ENCODE peak calls at places on chromosomes 11 and 22, in seven cellular contexts. One of them, this sample, is unnamed.
A peak's percentile ranks its signal among the peaks of the same experiment; 100 is the strongest.

GRCh38 chr22:23604939-23605712 is 25.0 kb upstream of the IGLL1 start:
- DNase-seq in iris pigment epithelial cell: no peak
- DNase-seq in Right ventricle myocardium inferior: no peak
- DNase-seq in ACHN: no peak
- DNase-seq in choroid plexus epithelial cell: no peak
- DNase-seq in DMS153: no peak
- DNase-seq in T-helper 17 cell: no peak
- DNase-seq in this sample: no peak

GRCh38 chr22:40922484-40923303 is 28.5 kb upstream of the RBX1 start:
- DNase-seq in iris pigment epithelial cell: peak; percentile 70
- DNase-seq in ACHN: peak; percentile 52
- DNase-seq in choroid plexus epithelial cell: peak; percentile 85
- DNase-seq in T-helper 17 cell: no peak
- DNase-seq in Right ventricle myocardium inferior: no peak
- DNase-seq in DMS153: peak; percentile 43
- DNase-seq in this sample: peak; percentile 71

GRCh38 chr11:95398437-95399112 is 167.6 kb upstream of the SESN3 start:
- DNase-seq in iris pigment epithelial cell: peak; percentile 15
- DNase-seq in Right ventricle myocardium inferior: no peak
- DNase-seq in choroid plexus epithelial cell: peak; percentile 57
- DNase-seq in DMS153: no peak
- DNase-seq in T-helper 17 cell: no peak
- DNase-seq in ACHN: no peak
- DNase-seq in this sample: no peak

GRCh38 chr22:49021097-49021925 is 806.4 kb downstream of the BRD1 start:
- DNase-seq in iris pigment epithelial cell: no peak
- DNase-seq in choroid plexus epithelial cell: no peak
- DNase-seq in Right ventricle myocardium inferior: peak; percentile 56
- DNase-seq in ACHN: no peak
- DNase-seq in DMS153: no peak
- DNase-seq in T-helper 17 cell: no peak
- DNase-seq in this sample: no peak

GRCh38 chr22:25775501-25775900 is 33.5 kb downstream of the MYO18B start:
- DNase-seq in choroid plexus epithelial cell: peak; percentile 23
- DNase-seq in Right ventricle myocardium inferior: no peak
- DNase-seq in T-helper 17 cell: no peak
- DNase-seq in DMS153: no peak
- DNase-seq in ACHN: no peak
- DNase-seq in iris pigment epithelial cell: peak; percentile 52
- DNase-seq in this sample: no peak

GRCh38 chr11:71114124-71114851 is 138.1 kb downstream of the SHANK2 start:
- DNase-seq in choroid plexus epithelial cell: no peak
- DNase-seq in ACHN: no peak
- DNase-seq in DMS153: no peak
- DNase-seq in T-helper 17 cell: no peak
- DNase-seq in Right ventricle myocardium inferior: no peak
- DNase-seq in iris pigment epithelial cell: no peak
- DNase-seq in this sample: no peak

GRCh38 chr11:6654281-6655019 is 1.2 kb downstream of the DCHS1 start:
- DNase-seq in Right ventricle myocardium inferior: peak; percentile 67
- DNase-seq in T-helper 17 cell: no peak
- DNase-seq in choroid plexus epithelial cell: no peak
- DNase-seq in iris pigment epithelial cell: no peak
- DNase-seq in DMS153: no peak
- DNase-seq in ACHN: no peak
- DNase-seq in this sample: no peak

GRCh38 chr11:63536669-63537292 is at the start of gene PLAAT4:
- DNase-seq in Right ventricle myocardium inferior: no peak
- DNase-seq in T-helper 17 cell: no peak
- DNase-seq in iris pigment epithelial cell: peak; percentile 84
- DNase-seq in DMS153: no peak
- DNase-seq in ACHN: peak; percentile 55
- DNase-seq in choroid plexus epithelial cell: peak; percentile 88
- DNase-seq in this sample: peak; percentile 18

GRCh38 chr22:19674129-19674928 is 40.0 kb upstream of the SEPTIN5 start:
- DNase-seq in Right ventricle myocardium inferior: no peak
- DNase-seq in DMS153: no peak
- DNase-seq in iris pigment epithelial cell: peak; percentile 61
- DNase-seq in T-helper 17 cell: no peak
- DNase-seq in ACHN: no peak
- DNase-seq in choroid plexus epithelial cell: peak; percentile 34
- DNase-seq in this sample: no peak

GRCh38 chr11:62542750-62543567 is 3.6 kb downstream of the AHNAK start:
- DNase-seq in iris pigment epithelial cell: peak; percentile 70
- DNase-seq in choroid plexus epithelial cell: peak; percentile 74
- DNase-seq in Right ventricle myocardium inferior: peak; percentile 92
- DNase-seq in DMS153: peak; percentile 22
- DNase-seq in ACHN: peak; percentile 63
- DNase-seq in T-helper 17 cell: peak; percentile 68
- DNase-seq in this sample: peak; percentile 89

GRCh38 chr11:120285256-120285655 is 39.8 kb upstream of the TLCD5 start:
- DNase-seq in iris pigment epithelial cell: no peak
- DNase-seq in DMS153: no peak
- DNase-seq in Right ventricle myocardium inferior: no peak
- DNase-seq in choroid plexus epithelial cell: no peak
- DNase-seq in T-helper 17 cell: no peak
- DNase-seq in ACHN: no peak
- DNase-seq in this sample: no peak

GRCh38 chr11:87300640-87301381 is 263.1 kb downstream of the TMEM135 start:
- DNase-seq in iris pigment epithelial cell: peak; percentile 21
- DNase-seq in Right ventricle myocardium inferior: no peak
- DNase-seq in ACHN: no peak
- DNase-seq in choroid plexus epithelial cell: peak; percentile 29
- DNase-seq in DMS153: no peak
- DNase-seq in T-helper 17 cell: no peak
- DNase-seq in this sample: no peak

GRCh38 chr11:1043563-1044096 is 7.1 kb upstream of the MUC6 start:
- DNase-seq in DMS153: no peak
- DNase-seq in iris pigment epithelial cell: no peak
- DNase-seq in choroid plexus epithelial cell: no peak
- DNase-seq in ACHN: no peak
- DNase-seq in T-helper 17 cell: no peak
- DNase-seq in Right ventricle myocardium inferior: no peak
- DNase-seq in this sample: no peak

GRCh38 chr22:19036523-19037273 is 85.5 kb downstream of the DGCR2 start:
- DNase-seq in T-helper 17 cell: no peak
- DNase-seq in ACHN: no peak
- DNase-seq in choroid plexus epithelial cell: peak; percentile 26
- DNase-seq in DMS153: no peak
- DNase-seq in iris pigment epithelial cell: peak; percentile 13
- DNase-seq in Right ventricle myocardium inferior: peak; percentile 72
- DNase-seq in this sample: no peak

GRCh38 chr22:24070553-24070952 is 59.4 kb downstream of the CABIN1 start:
- DNase-seq in choroid plexus epithelial cell: no peak
- DNase-seq in T-helper 17 cell: no peak
- DNase-seq in ACHN: no peak
- DNase-seq in iris pigment epithelial cell: no peak
- DNase-seq in Right ventricle myocardium inferior: no peak
- DNase-seq in DMS153: no peak
- DNase-seq in this sample: no peak

GRCh38 chr11:1532606-1533341 is 39.3 kb downstream of the DUSP8 start:
- DNase-seq in Right ventricle myocardium inferior: peak; percentile 63
- DNase-seq in T-helper 17 cell: no peak
- DNase-seq in DMS153: no peak
- DNase-seq in choroid plexus epithelial cell: no peak
- DNase-seq in ACHN: no peak
- DNase-seq in iris pigment epithelial cell: no peak
- DNase-seq in this sample: no peak

GRCh38 chr11:75793966-75794365 is 21.0 kb upstream of the UVRAG start:
- DNase-seq in choroid plexus epithelial cell: no peak
- DNase-seq in Right ventricle myocardium inferior: no peak
- DNase-seq in ACHN: no peak
- DNase-seq in DMS153: no peak
- DNase-seq in T-helper 17 cell: no peak
- DNase-seq in iris pigment epithelial cell: no peak
- DNase-seq in this sample: no peak

GRCh38 chr22:49294656-49295464 is 532.8 kb downstream of the BRD1 start:
- DNase-seq in choroid plexus epithelial cell: no peak
- DNase-seq in ACHN: no peak
- DNase-seq in DMS153: no peak
- DNase-seq in T-helper 17 cell: no peak
- DNase-seq in Right ventricle myocardium inferior: peak; percentile 62
- DNase-seq in iris pigment epithelial cell: no peak
- DNase-seq in this sample: no peak

GRCh38 chr11:68273056-68273738 is 1.4 kb upstream of the C11orf24 start:
- DNase-seq in T-helper 17 cell: no peak
- DNase-seq in Right ventricle myocardium inferior: no peak
- DNase-seq in iris pigment epithelial cell: no peak
- DNase-seq in DMS153: no peak
- DNase-seq in ACHN: no peak
- DNase-seq in choroid plexus epithelial cell: no peak
- DNase-seq in this sample: no peak

GRCh38 chr11:124329787-124330478 is 9.9 kb upstream of the OR8D2 start:
- DNase-seq in iris pigment epithelial cell: peak; percentile 24
- DNase-seq in Right ventricle myocardium inferior: no peak
- DNase-seq in T-helper 17 cell: no peak
- DNase-seq in ACHN: no peak
- DNase-seq in choroid plexus epithelial cell: peak; percentile 40
- DNase-seq in DMS153: no peak
- DNase-seq in this sample: peak; percentile 26

GRCh38 chr11:102252339-102252891 is 64.9 kb upstream of the BIRC3 start:
- DNase-seq in iris pigment epithelial cell: peak; percentile 67
- DNase-seq in ACHN: no peak
- DNase-seq in T-helper 17 cell: no peak
- DNase-seq in DMS153: no peak
- DNase-seq in Right ventricle myocardium inferior: no peak
- DNase-seq in choroid plexus epithelial cell: no peak
- DNase-seq in this sample: no peak

GRCh38 chr11:129992161-129992944 is 10.3 kb downstream of the PRDM10 start:
- DNase-seq in choroid plexus epithelial cell: peak; percentile 55
- DNase-seq in ACHN: peak; percentile 55
- DNase-seq in Right ventricle myocardium inferior: no peak
- DNase-seq in DMS153: peak; percentile 42
- DNase-seq in T-helper 17 cell: peak; percentile 11
- DNase-seq in iris pigment epithelial cell: peak; percentile 60
- DNase-seq in this sample: no peak

GRCh38 chr11:128086794-128087193 is 500.6 kb downstream of the ETS1 start:
- DNase-seq in choroid plexus epithelial cell: no peak
- DNase-seq in iris pigment epithelial cell: no peak
- DNase-seq in ACHN: no peak
- DNase-seq in DMS153: no peak
- DNase-seq in Right ventricle myocardium inferior: no peak
- DNase-seq in T-helper 17 cell: no peak
- DNase-seq in this sample: no peak

GRCh38 chr11:20566591-20567434 is 32.6 kb upstream of the SLC6A5 start:
- DNase-seq in choroid plexus epithelial cell: no peak
- DNase-seq in DMS153: no peak
- DNase-seq in ACHN: no peak
- DNase-seq in Right ventricle myocardium inferior: no peak
- DNase-seq in T-helper 17 cell: no peak
- DNase-seq in iris pigment epithelial cell: no peak
- DNase-seq in this sample: no peak

GRCh38 chr22:17802411-17802810 is 28.1 kb upstream of the BID start:
- DNase-seq in ACHN: no peak
- DNase-seq in T-helper 17 cell: no peak
- DNase-seq in choroid plexus epithelial cell: no peak
- DNase-seq in DMS153: no peak
- DNase-seq in iris pigment epithelial cell: no peak
- DNase-seq in Right ventricle myocardium inferior: no peak
- DNase-seq in this sample: no peak

GRCh38 chr11:102470257-102470656 is 17.7 kb upstream of the TMEM123 start:
- DNase-seq in T-helper 17 cell: no peak
- DNase-seq in ACHN: no peak
- DNase-seq in Right ventricle myocardium inferior: no peak
- DNase-seq in choroid plexus epithelial cell: no peak
- DNase-seq in iris pigment epithelial cell: no peak
- DNase-seq in DMS153: no peak
- DNase-seq in this sample: no peak

GRCh38 chr11:63915961-63916836 is 765 bp downstream of the RCOR2 start:
- DNase-seq in Right ventricle myocardium inferior: no peak
- DNase-seq in T-helper 17 cell: no peak
- DNase-seq in choroid plexus epithelial cell: peak; percentile 24
- DNase-seq in DMS153: no peak
- DNase-seq in iris pigment epithelial cell: no peak
- DNase-seq in ACHN: peak; percentile 31
- DNase-seq in this sample: peak; percentile 79

GRCh38 chr11:95520361-95520760 is 269.2 kb downstream of the FAM76B start:
- DNase-seq in T-helper 17 cell: no peak
- DNase-seq in Right ventricle myocardium inferior: no peak
- DNase-seq in DMS153: no peak
- DNase-seq in choroid plexus epithelial cell: no peak
- DNase-seq in iris pigment epithelial cell: no peak
- DNase-seq in ACHN: peak; percentile 36
- DNase-seq in this sample: peak; percentile 18

GRCh38 chr11:94586546-94586945 is 19.4 kb downstream of the PIWIL4 start:
- DNase-seq in choroid plexus epithelial cell: no peak
- DNase-seq in iris pigment epithelial cell: no peak
- DNase-seq in Right ventricle myocardium inferior: no peak
- DNase-seq in T-helper 17 cell: no peak
- DNase-seq in ACHN: no peak
- DNase-seq in DMS153: no peak
- DNase-seq in this sample: no peak

GRCh38 chr11:66546368-66546965 is at the start of gene ACTN3:
- DNase-seq in choroid plexus epithelial cell: peak; percentile 21
- DNase-seq in DMS153: no peak
- DNase-seq in ACHN: no peak
- DNase-seq in iris pigment epithelial cell: peak; percentile 31
- DNase-seq in T-helper 17 cell: no peak
- DNase-seq in Right ventricle myocardium inferior: peak; percentile 75
- DNase-seq in this sample: peak; percentile 38

GRCh38 chr22:46296257-46297150 is at the start of gene GTSE1:
- DNase-seq in choroid plexus epithelial cell: peak; percentile 98
- DNase-seq in ACHN: peak; percentile 95
- DNase-seq in DMS153: peak; percentile 98
- DNase-seq in iris pigment epithelial cell: peak; percentile 95
- DNase-seq in T-helper 17 cell: peak; percentile 94
- DNase-seq in Right ventricle myocardium inferior: peak; percentile 100
- DNase-seq in this sample: peak; percentile 99

GRCh38 chr11:61955416-61956135 is 5.4 kb downstream of the BEST1 start:
- DNase-seq in T-helper 17 cell: no peak
- DNase-seq in DMS153: peak; percentile 73
- DNase-seq in Right ventricle myocardium inferior: peak; percentile 84
- DNase-seq in ACHN: no peak
- DNase-seq in iris pigment epithelial cell: peak; percentile 46
- DNase-seq in choroid plexus epithelial cell: peak; percentile 47
- DNase-seq in this sample: no peak

GRCh38 chr11:34214961-34215805 is 109.8 kb downstream of the NAT10 start:
- DNase-seq in Right ventricle myocardium inferior: no peak
- DNase-seq in iris pigment epithelial cell: peak; percentile 47
- DNase-seq in T-helper 17 cell: no peak
- DNase-seq in DMS153: no peak
- DNase-seq in choroid plexus epithelial cell: peak; percentile 42
- DNase-seq in ACHN: peak; percentile 88
- DNase-seq in this sample: peak; percentile 46

GRCh38 chr22:38802671-38803121 is 8.8 kb upstream of the DNAL4 start:
- DNase-seq in Right ventricle myocardium inferior: no peak
- DNase-seq in T-helper 17 cell: no peak
- DNase-seq in ACHN: peak; percentile 88
- DNase-seq in DMS153: peak; percentile 16
- DNase-seq in choroid plexus epithelial cell: peak; percentile 97
- DNase-seq in iris pigment epithelial cell: peak; percentile 96
- DNase-seq in this sample: peak; percentile 99

GRCh38 chr22:21712751-21713427 is 22.7 kb downstream of the YPEL1 start:
- DNase-seq in DMS153: no peak
- DNase-seq in iris pigment epithelial cell: peak; percentile 72
- DNase-seq in choroid plexus epithelial cell: peak; percentile 89
- DNase-seq in T-helper 17 cell: peak; percentile 24
- DNase-seq in ACHN: peak; percentile 67
- DNase-seq in Right ventricle myocardium inferior: no peak
- DNase-seq in this sample: peak; percentile 93

GRCh38 chr11:83648610-83649467 is 362.7 kb upstream of the CCDC90B start:
- DNase-seq in iris pigment epithelial cell: peak; percentile 1
- DNase-seq in choroid plexus epithelial cell: no peak
- DNase-seq in ACHN: peak; percentile 27
- DNase-seq in T-helper 17 cell: no peak
- DNase-seq in Right ventricle myocardium inferior: no peak
- DNase-seq in DMS153: no peak
- DNase-seq in this sample: peak; percentile 57

GRCh38 chr11:1970956-1971355 is 23.8 kb downstream of the MRPL23 start:
- DNase-seq in T-helper 17 cell: no peak
- DNase-seq in ACHN: no peak
- DNase-seq in Right ventricle myocardium inferior: peak; percentile 16
- DNase-seq in choroid plexus epithelial cell: no peak
- DNase-seq in DMS153: no peak
- DNase-seq in iris pigment epithelial cell: no peak
- DNase-seq in this sample: no peak

GRCh38 chr11:8258771-8259170 is 4.9 kb downstream of the LMO1 start:
- DNase-seq in ACHN: peak; percentile 71
- DNase-seq in T-helper 17 cell: no peak
- DNase-seq in DMS153: no peak
- DNase-seq in iris pigment epithelial cell: peak; percentile 75
- DNase-seq in Right ventricle myocardium inferior: no peak
- DNase-seq in choroid plexus epithelial cell: no peak
- DNase-seq in this sample: no peak